ENCODE peak calls at places on chromosomes 2 and 18, in four cellular contexts. Z is mesendoderm, F is B cell, R is cardiac fibroblast. P is an unnamed sample.

GRCh38 chr2:121521359-121521758 is 9.3 kb upstream of the RNU4ATAC start:
- DNase-seq in Z (no peak), R (no peak), F (no peak), P (no peak)

GRCh38 chr2:27362678-27363420 is 6.3 kb upstream of the GTF3C2 start:
- DNase-seq in F (no peak), Z (no peak), R (no peak), P (no peak)

GRCh38 chr2:101190753-101191516 is 39.8 kb upstream of the TBC1D8 start:
- DNase-seq in F (no peak), Z (peak), R (no peak), P (no peak)

GRCh38 chr2:29042581-29043075 is 31.7 kb downstream of the PCARE start:
- DNase-seq in F (no peak), Z (no peak), R (peak), P (no peak)

GRCh38 chr2:191560594-191560993 is 117.3 kb upstream of the NABP1 start:
- DNase-seq in Z (no peak), R (no peak), F (no peak), P (no peak)

GRCh38 chr18:38023871-38024270 is 458.3 kb upstream of the CELF4 start:
- DNase-seq in Z (no peak), F (no peak), R (no peak), P (no peak)

GRCh38 chr2:37711308-37711731 is 39.9 kb upstream of the CDC42EP3 start:
- DNase-seq in F (no peak), R (peak), Z (peak), P (no peak)

GRCh38 chr2:230713331-230714121 is 884 bp downstream of the CAB39 start:
- DNase-seq in F (peak), Z (peak), R (no peak), P (peak)

GRCh38 chr2:229083606-229084349 is 187.3 kb downstream of the PID1 start:
- DNase-seq in R (no peak), F (no peak), Z (no peak), P (no peak)

GRCh38 chr18:62088146-62088545 is 98.7 kb downstream of the PIGN start:
- DNase-seq in Z (no peak), R (peak), F (no peak), P (no peak)

GRCh38 chr2:41924024-41924423 is 123.8 kb upstream of the PKDCC start:
- DNase-seq in R (no peak), Z (no peak), F (no peak), P (no peak)